ENCODE peak calls at places on chromosomes 5 and 9, in six cellular contexts. L is right atrium auricular region, H is upper lobe of right lung, W is brain microvascular endothelial cell, Q is sigmoid colon, X is body of pancreas. K is an unnamed sample. For H3K27me3, the result is how much of the 10 kb centered on the place peaks cover.

GRCh38 chr9:131524578-131525315 is 6.3 kb downstream of the UCK1 start:
- DNase-seq in L (no peak), H (no peak), W (peak), Q (peak), X (no peak), K (no peak)

GRCh38 chr5:132301341-132302274 is 7.4 kb downstream of the SLC22A4 start:
- DNase-seq in L (no peak), H (no peak), W (no peak), Q (no peak), X (peak), K (no peak)

GRCh38 chr9:108703414-108703813 is 152.4 kb downstream of the ACTL7B start:
- DNase-seq in L (no peak), H (no peak), W (no peak), Q (no peak), X (no peak), K (no peak)

GRCh38 chr9:35651964-35652828 is 1.5 kb upstream of the SIT1 start:
- DNase-seq in L (no peak), H (no peak), W (no peak), Q (no peak), X (no peak), K (no peak)

GRCh38 chr9:5650356-5651105 is 21.6 kb downstream of the RIC1 start:
- DNase-seq in L (no peak), H (no peak), W (no peak), Q (no peak), X (no peak), K (no peak)

GRCh38 chr5:21391506-21391905 is 1403.5 kb upstream of the CDH18 start:
- DNase-seq in L (no peak), H (no peak), W (peak), Q (no peak), X (no peak), K (no peak)

GRCh38 chr9:128470560-128470959 is 14.8 kb downstream of the ODF2 start:
- DNase-seq in L (no peak), H (no peak), W (no peak), Q (no peak), X (no peak), K (no peak)

GRCh38 chr5:9690751-9691150 is 60.6 kb upstream of the TAS2R1 start:
- DNase-seq in L (no peak), H (no peak), W (no peak), Q (no peak), X (no peak), K (no peak)

GRCh38 chr5:93930098-93930497 is 188.7 kb upstream of the POU5F2 start:
- DNase-seq in L (no peak), H (no peak), W (no peak), Q (no peak), X (no peak), K (no peak)

GRCh38 chr5:139385061-139385889 is 2.2 kb upstream of the SLC23A1 start:
- DNase-seq in L (no peak), H (peak), W (no peak), Q (no peak), X (no peak), K (peak)

GRCh38 chr5:142816577-142816976 is 46.4 kb downstream of the ARHGAP26 start:
- DNase-seq in L (no peak), H (peak), W (peak), Q (no peak), X (peak), K (no peak)

GRCh38 chr5:151925396-151925750 is 722 bp upstream of the GLRA1 start:
- DNase-seq in L (no peak), H (no peak), W (no peak), Q (no peak), X (no peak), K (no peak)

GRCh38 chr9:107460153-107461023 is 29.2 kb downstream of the KLF4 start:
- DNase-seq in L (no peak), H (no peak), W (no peak), Q (no peak), X (no peak), K (no peak)

GRCh38 chr5:5165541-5166002 is 25.4 kb downstream of the ADAMTS16 start:
- DNase-seq in L (no peak), H (no peak), W (no peak), Q (no peak), X (no peak), K (no peak)

GRCh38 chr5:343461-344401 is 22.2 kb downstream of the AHRR start:
- DNase-seq in L (peak), H (peak), W (peak), Q (no peak), X (peak), K (no peak)

GRCh38 chr9:94568972-94569712 is 14.3 kb downstream of the PCAT7 start:
- DNase-seq in L (no peak), H (no peak), W (no peak), Q (no peak), X (no peak), K (no peak)

GRCh38 chr9:28329323-28329722 is 756.0 kb upstream of the C9orf72 start:
- DNase-seq in L (no peak), H (no peak), W (no peak), Q (no peak), X (no peak), K (no peak)

GRCh38 chr9:108815156-108815555 is 40.6 kb downstream of the ACTL7B start:
- DNase-seq in L (no peak), H (no peak), W (no peak), Q (no peak), X (no peak), K (no peak)

GRCh38 chr9:18245911-18246310 is 228.0 kb upstream of the ADAMTSL1 start:
- DNase-seq in L (no peak), H (no peak), W (no peak), Q (no peak), X (no peak), K (no peak)

GRCh38 chr5:45596320-45596719 is 99.9 kb downstream of the HCN1 start:
- DNase-seq in L (no peak), H (no peak), W (no peak), Q (no peak), X (no peak), K (no peak)

GRCh38 chr9:92734931-92735906 is 29.4 kb downstream of the BICD2 start:
- DNase-seq in L (no peak), H (peak), W (no peak), Q (no peak), X (no peak), K (no peak)

GRCh38 chr5:88881566-88881965 is 1.4 kb downstream of the MEF2C start:
- DNase-seq in L (no peak), H (no peak), W (no peak), Q (no peak), X (peak), K (no peak)

GRCh38 chr5:164364237-164364636 is 858.8 kb downstream of the MAT2B start:
- DNase-seq in L (no peak), H (no peak), W (no peak), Q (no peak), X (no peak), K (no peak)

GRCh38 chr5:17305024-17305423 is 87.6 kb downstream of the BASP1 start:
- DNase-seq in L (no peak), H (no peak), W (peak), Q (no peak), X (no peak), K (no peak)

GRCh38 chr5:138180183-138180782 is 1.4 kb downstream of the KIF20A start:
- DNase-seq in L (no peak), H (no peak), W (peak), Q (no peak), X (no peak), K (no peak)

GRCh38 chr5:68962632-68963484 is 131.0 kb upstream of the SLC30A5 start:
- DNase-seq in L (peak), H (no peak), W (peak), Q (peak), X (peak), K (no peak)

GRCh38 chr9:128860937-128861336 is 20.8 kb downstream of the KYAT1 start:
- DNase-seq in L (no peak), H (no peak), W (no peak), Q (no peak), X (no peak), K (no peak)

GRCh38 chr5:2134543-2135299 is 252.0 kb upstream of the IRX4 start:
- DNase-seq in L (no peak), H (no peak), W (peak), Q (no peak), X (no peak), K (no peak)

GRCh38 chr5:14036947-14037346 is 92.5 kb upstream of the DNAH5 start:
- DNase-seq in L (no peak), H (no peak), W (no peak), Q (no peak), X (no peak), K (no peak)

GRCh38 chr5:33470544-33470943 is 29.8 kb downstream of the TARS1 start:
- DNase-seq in L (no peak), H (no peak), W (peak), Q (no peak), X (peak), K (no peak)

GRCh38 chr9:71490810-71491209 is 277.5 kb downstream of the CEMIP2 start:
- DNase-seq in L (no peak), H (no peak), W (no peak), Q (no peak), X (no peak), K (no peak)
- TF ChIP-seq CTCF in L (peak), H (peak), W (peak), Q (no peak), X (no peak), K (peak)

DNA sequence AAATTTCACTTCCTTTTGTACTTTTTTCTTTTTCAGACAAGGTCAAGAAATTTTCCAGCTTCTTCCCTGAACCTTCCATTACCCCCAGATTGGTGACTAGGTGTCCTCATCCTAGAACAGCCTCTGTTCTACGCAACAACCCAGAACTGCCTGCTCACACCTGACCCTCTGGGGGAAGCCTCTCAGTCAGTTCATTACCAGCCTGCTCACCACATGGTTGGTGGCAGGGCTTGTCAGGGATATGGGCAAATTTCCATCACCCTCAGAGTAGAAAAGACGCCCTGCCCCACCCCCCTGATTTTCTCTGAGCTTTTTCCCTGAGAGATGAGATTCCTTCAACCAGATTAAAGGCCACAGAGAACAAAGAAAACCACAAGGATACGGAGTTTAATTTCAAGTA is 5.3 kb upstream of the CFAP95 start:
- DNase-seq in L (no peak), H (no peak), W (no peak), Q (no peak), X (no peak), K (no peak)
- H3K27me3 ChIP-seq in L (under half), H (under half), W (under half), Q (under half), X (under half), K (under half)

GRCh38 chr5:168706655-168707069 is 127.5 kb upstream of the PANK3 start:
- DNase-seq in L (no peak), H (no peak), W (peak), Q (no peak), X (no peak), K (no peak)
- TF ChIP-seq CTCF in L (peak), H (peak), W (peak), Q (no peak), X (peak), K (peak)

GRCh38 chr9:14427419-14427818 is 113.5 kb upstream of the NFIB start:
- DNase-seq in L (no peak), H (no peak), W (no peak), Q (no peak), X (no peak), K (no peak)
- H3K27me3 ChIP-seq in L (under half), H (under half), W (under half), Q (under half), X (under half), K (under half)

DNA sequence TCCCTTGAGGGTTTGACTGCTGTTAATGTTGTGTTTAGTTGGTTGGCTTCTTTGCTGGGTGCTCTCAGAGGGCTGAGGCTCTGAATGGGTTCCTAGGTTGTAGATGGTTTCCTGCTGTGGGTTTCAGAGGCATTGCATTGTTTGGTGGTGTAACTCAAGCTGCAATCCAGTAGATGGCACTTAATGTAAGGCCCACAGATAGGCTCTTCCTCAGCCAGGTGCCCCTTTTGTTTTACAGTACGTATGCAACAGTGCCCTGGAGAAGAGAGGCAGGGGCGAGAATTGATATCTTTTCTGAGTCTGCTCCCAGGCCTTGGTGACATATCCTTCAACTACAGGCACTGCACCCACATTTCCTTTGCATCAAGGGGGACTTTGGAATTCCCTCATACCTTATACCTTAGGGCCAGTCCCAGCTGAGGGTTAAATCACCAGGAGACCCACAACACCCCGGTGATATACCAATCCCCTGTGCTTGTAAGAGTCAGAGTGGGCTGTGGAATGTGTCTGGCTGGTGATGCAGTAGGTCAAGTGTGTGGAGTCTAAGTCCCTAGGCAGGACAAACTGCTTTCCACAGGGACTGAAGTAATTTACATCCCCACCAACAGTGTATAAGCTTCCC is 7.0 kb upstream of the UGT3A2 start:
- DNase-seq in L (no peak), H (no peak), W (no peak), Q (no peak), X (no peak), K (no peak)
- TF ChIP-seq CTCF in L (no peak), H (no peak), W (peak), Q (no peak), X (no peak), K (peak)

DNA sequence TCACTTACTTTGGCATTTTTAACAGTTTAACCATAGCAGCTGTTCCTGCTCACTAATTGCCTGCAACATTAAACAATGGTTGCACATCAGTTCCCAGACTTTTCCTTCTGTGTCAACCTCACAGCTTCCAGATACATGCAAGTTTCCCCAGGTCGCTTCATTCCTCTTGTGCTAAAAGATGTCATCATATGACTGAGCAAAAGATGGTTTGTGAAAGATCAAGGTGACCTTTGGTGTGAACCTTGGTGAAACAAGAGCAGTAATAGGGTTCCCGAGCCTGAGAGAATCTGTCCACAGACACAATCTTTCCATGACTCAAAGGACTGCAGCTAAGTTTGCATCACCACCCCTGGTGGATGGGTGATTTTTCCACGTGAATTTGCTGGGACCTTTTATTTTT is 500.4 kb upstream of the PAPPA start:
- DNase-seq in L (no peak), H (no peak), W (peak), Q (peak), X (no peak), K (no peak)
- H3K27me3 ChIP-seq in L (under half), H (under half), W (under half), Q (under half), X (under half), K (under half)

K was measured in RWPE2.